ENCODE peak calls at places on chromosome 13, in five cellular contexts. Y, X, V, P and A are unnamed samples.

GRCh38 chr13:103557878-103558277 is 491.7 kb upstream of the SLC10A2 start:
- DNase-seq in X (no peak), P (no peak), Y (no peak), V (no peak), A (no peak)

GRCh38 chr13:28340272-28340793 is 154.6 kb downstream of the FLT1 start:
- DNase-seq in P (no peak), V (no peak), X (no peak), Y (no peak), A (no peak)

GRCh38 chr13:98909016-98909415 is 68.8 kb downstream of the DOCK9 start:
- DNase-seq in P (no peak), Y (no peak), V (no peak), X (no peak), A (no peak)

GRCh38 chr13:112058941-112059340 is 8.0 kb upstream of the SOX1 start:
- DNase-seq in X (no peak), V (no peak), P (no peak), Y (no peak), A (no peak)

GRCh38 chr13:99967884-99968520 is 3.6 kb downstream of the ZIC5 start:
- DNase-seq in Y (peak), X (no peak), V (no peak), P (no peak), A (no peak)

GRCh38 chr13:107882708-107883560 is 332.4 kb downstream of the LIG4 start:
- DNase-seq in X (no peak), V (no peak), P (no peak), Y (no peak), A (no peak)

GRCh38 chr13:62038214-62038613 is 622.6 kb upstream of the PCDH20 start:
- DNase-seq in P (no peak), Y (no peak), V (no peak), X (no peak), A (peak)

GRCh38 chr13:111883571-111884343 is 183.2 kb upstream of the SOX1 start:
- DNase-seq in P (no peak), V (no peak), X (no peak), Y (no peak), A (no peak)

GRCh38 chr13:32211788-32212187 is 103.4 kb downstream of the ZAR1L start:
- DNase-seq in Y (no peak), P (no peak), V (no peak), X (no peak), A (no peak)

GRCh38 chr13:63741029-63741813 is 2325.6 kb upstream of the PCDH20 start:
- DNase-seq in V (no peak), Y (no peak), X (no peak), P (no peak), A (no peak)

GRCh38 chr13:108561152-108561551 is 68.3 kb upstream of the MYO16 start:
- DNase-seq in Y (no peak), V (no peak), X (no peak), P (no peak), A (no peak)

GRCh38 chr13:44629465-44630183 is 53.5 kb upstream of the TSC22D1 start:
- DNase-seq in V (no peak), X (no peak), P (no peak), Y (no peak), A (no peak)

GRCh38 chr13:31674056-31674455 is 65.3 kb upstream of the RXFP2 start:
- DNase-seq in V (no peak), X (no peak), Y (no peak), P (no peak), A (no peak)

GRCh38 chr13:32272021-32272695 is 43.0 kb downstream of the ZAR1L start:
- DNase-seq in Y (no peak), X (no peak), P (no peak), V (no peak), A (no peak)

GRCh38 chr13:27341616-27342015 is 71.0 kb downstream of the RASL11A start:
- DNase-seq in Y (peak), P (no peak), V (peak), X (no peak), A (no peak)

GRCh38 chr13:35917252-35917941 is 213.8 kb downstream of the DCLK1 start:
- DNase-seq in X (no peak), Y (peak), P (no peak), V (peak), A (no peak)

GRCh38 chr13:46321494-46322225 is 65.4 kb downstream of the RUBCNL start:
- DNase-seq in X (peak), Y (peak), P (no peak), V (peak), A (peak)

GRCh38 chr13:73900591-73900990 is 233.6 kb downstream of the KLF12 start:
- DNase-seq in X (no peak), V (no peak), Y (no peak), P (no peak), A (no peak)

GRCh38 chr13:47190696-47191095 is 293.8 kb upstream of the HTR2A start:
- DNase-seq in Y (no peak), V (no peak), P (no peak), X (no peak), A (no peak)

GRCh38 chr13:24631922-24632321 is 48.3 kb upstream of the ATP12A start:
- DNase-seq in Y (no peak), V (no peak), P (no peak), X (no peak), A (no peak)

GRCh38 chr13:24624801-24625231 is 55.4 kb upstream of the ATP12A start:
- DNase-seq in Y (no peak), X (no peak), V (no peak), P (no peak), A (no peak)

GRCh38 chr13:41916173-41916954 is 44.5 kb downstream of the VWA8 start:
- DNase-seq in Y (no peak), X (no peak), V (no peak), P (no peak), A (peak)

GRCh38 chr13:113815151-113816058 is 48.5 kb downstream of the GAS6 start:
- DNase-seq in V (no peak), Y (no peak), P (no peak), X (no peak), A (no peak)

GRCh38 chr13:93655132-93655531 is 428.5 kb downstream of the GPC6 start:
- DNase-seq in Y (no peak), X (no peak), V (no peak), P (no peak), A (no peak)

GRCh38 chr13:66618702-66619101 is 611.4 kb downstream of the PCDH9 start:
- DNase-seq in P (no peak), X (no peak), V (no peak), Y (peak), A (no peak)

GRCh38 chr13:79481685-79482052 is 714 bp downstream of the NDFIP2 start:
- DNase-seq in P (no peak), Y (no peak), X (no peak), V (no peak), A (no peak)

GRCh38 chr13:110680852-110681251 is 25.1 kb downstream of the CARS2 start:
- DNase-seq in P (no peak), Y (peak), X (no peak), V (peak), A (no peak)

GRCh38 chr13:111491021-111491420 is 170.6 kb downstream of the TEX29 start:
- DNase-seq in P (no peak), V (no peak), X (no peak), Y (peak), A (no peak)

GRCh38 chr13:39329182-39329639 is 273.8 kb downstream of the LHFPL6 start:
- DNase-seq in X (peak), P (no peak), V (no peak), Y (peak), A (no peak)

GRCh38 chr13:51849145-51850101 is 4.4 kb upstream of the TMEM272 start:
- DNase-seq in Y (peak), V (peak), X (peak), P (no peak), A (peak)
- TF ChIP-seq CTCF in Y (peak), V (peak), X (peak), P (no peak), A (peak)

GRCh38 chr13:85737952-85738351 is 61.3 kb downstream of the SLITRK6 start:
- DNase-seq in P (no peak), X (no peak), V (no peak), Y (no peak), A (no peak)
- TF ChIP-seq CTCF in P (no peak), X (peak), V (no peak), Y (peak), A (no peak)

DNA sequence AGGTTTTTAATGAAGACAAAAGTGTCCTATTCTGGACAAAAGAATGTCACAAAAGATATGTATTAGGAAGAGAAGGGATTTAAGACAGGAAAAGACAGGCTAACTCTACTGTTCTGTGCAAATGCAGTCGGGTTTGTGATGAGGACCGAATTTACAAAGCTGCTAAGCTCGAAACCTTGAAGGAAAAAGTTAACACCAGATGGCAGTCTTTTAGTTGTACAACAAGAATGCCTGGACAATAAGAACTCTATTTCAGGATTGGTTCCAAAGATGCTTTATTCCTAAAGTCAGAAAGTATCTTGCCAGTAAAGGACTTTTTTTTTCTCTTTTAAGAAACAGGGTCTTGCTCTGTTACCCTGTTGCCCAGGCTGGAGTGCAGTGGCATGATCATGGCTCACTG is 51.1 kb downstream of the HS6ST3 start:
- DNase-seq in X (no peak), Y (peak), V (no peak), P (no peak), A (no peak)
- TF ChIP-seq CTCF in X (peak), Y (peak), V (peak), P (no peak), A (peak)

DNA sequence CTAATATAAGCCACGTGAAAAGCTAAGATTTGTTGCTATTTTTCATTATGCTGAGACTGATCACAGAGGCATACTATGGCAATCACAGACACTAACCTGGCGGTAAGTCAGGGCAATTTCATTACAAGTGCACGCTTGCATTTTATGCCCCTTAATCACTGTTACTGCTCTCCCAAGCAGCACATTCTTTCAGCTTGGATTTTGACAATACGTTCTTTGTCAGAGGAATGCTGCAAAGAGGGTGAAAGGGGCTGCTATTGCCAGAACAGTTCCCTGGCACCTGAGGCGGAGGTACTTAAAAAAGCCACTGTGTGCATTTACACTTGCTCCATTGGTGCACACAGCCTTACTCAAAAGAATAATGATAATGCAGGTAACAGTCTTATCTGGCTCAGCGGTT is 346.6 kb downstream of the RFC3 start:
- DNase-seq in V (no peak), X (no peak), Y (peak), P (no peak), A (no peak)
- TF ChIP-seq CTCF in V (no peak), X (no peak), Y (no peak), P (no peak), A (no peak)

GRCh38 chr13:91308299-91308698 is 39.2 kb upstream of the MIR17HG start:
- DNase-seq in V (no peak), P (no peak), X (no peak), Y (peak), A (no peak)
- TF ChIP-seq CTCF in V (no peak), P (no peak), X (peak), Y (peak), A (peak)

DNA sequence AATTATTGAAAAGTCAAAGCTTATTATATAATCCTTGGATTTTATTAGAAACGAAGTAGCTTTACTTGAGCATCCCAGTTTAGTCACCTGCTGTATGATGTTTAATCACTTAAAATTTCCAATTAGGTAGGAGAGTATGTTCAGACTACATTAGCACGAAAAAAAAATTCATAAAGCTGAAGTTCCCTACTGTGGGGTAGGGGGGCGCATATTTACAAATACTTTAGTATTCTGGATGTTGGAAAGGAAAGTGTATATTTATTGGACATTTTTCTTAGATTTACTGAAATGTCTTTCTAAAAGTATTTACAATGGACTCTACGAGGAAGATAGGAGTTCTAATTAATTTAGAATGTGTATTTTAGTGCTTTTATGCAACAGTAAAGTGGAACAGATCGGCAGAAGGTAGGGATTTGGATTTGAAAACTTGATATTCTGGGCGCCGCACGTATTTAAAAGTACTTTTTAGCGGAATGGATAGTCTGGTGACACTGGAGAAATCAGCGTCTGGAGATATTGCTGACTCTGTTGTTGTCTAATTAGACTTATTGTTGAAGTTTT is 1.9 kb downstream of the CDK8 start:
- DNase-seq in P (no peak), Y (no peak), X (no peak), V (no peak), A (no peak)
- TF ChIP-seq CTCF in P (no peak), Y (no peak), X (no peak), V (peak), A (peak)

DNA sequence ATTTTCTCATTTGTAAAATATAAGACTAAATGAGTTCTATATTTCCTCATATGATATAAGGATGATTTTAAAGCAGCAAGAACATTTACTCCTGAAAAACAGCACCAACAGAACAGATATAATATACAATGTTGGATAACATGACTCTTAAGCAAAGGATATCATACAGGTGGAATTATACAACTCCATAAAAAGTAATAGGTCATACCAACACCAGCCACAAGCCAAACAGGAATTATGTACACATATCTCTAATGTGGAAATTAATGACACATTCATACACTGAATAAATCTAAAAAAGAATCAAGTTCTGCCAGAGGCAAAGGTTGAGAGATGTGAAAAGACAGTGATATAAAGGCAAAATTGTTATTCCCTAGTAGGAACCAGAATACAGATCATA is 25.9 kb downstream of the INTS6 start:
- DNase-seq in X (no peak), V (no peak), P (no peak), Y (no peak), A (no peak)
- TF ChIP-seq CTCF in X (no peak), V (no peak), P (no peak), Y (no peak), A (no peak)

DNA sequence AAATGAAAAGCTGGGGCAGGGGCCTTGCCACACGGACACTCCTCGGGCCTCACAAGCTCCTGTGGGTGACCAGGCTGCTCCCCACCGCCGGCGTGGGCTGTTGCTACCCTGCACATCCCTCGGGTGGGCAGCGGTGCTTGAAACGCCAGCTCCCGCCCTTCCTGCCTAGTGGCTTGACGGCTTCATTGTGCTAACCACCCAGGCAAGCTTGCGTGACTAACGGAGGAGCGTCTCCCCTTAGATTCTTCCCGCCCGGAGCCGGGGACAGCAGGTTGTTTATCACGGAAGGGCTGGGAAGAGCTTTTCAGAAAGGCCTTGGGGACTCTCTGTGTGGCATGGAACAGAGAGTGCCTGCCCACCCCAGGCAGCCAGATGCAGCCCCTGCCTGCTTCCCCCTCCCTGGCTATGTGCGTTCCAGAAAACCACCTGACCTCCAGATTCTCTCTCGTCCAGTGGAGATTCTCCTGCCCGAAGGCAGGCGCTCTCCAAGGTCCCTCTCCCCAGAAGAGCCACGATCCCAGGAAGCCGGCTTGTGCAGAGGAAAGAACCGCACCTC is 153.4 kb downstream of the KATNAL1 start:
- DNase-seq in X (no peak), P (no peak), V (peak), Y (peak), A (no peak)
- TF ChIP-seq CTCF in X (no peak), P (no peak), V (no peak), Y (no peak), A (no peak)